ENCODE peak calls at places on chromosomes 12 and 14, in four cellular contexts. S is AG08395, D is NCI-H446, I is activated gamma-delta T cell treated with Interleukin-2 at 50 U/mL for 16 hours. E is an unnamed sample.

GRCh38 chr12:115343008-115343407 is 659.0 kb upstream of the TBX3 start:
- DNase-seq in S (no peak), D (no peak), I (no peak), E (no peak)

GRCh38 chr12:116495260-116495659 is 63.9 kb upstream of the MAP1LC3B2 start:
- DNase-seq in S (peak; percentile 79), D (no peak), I (no peak), E (no peak)

GRCh38 chr12:58757422-58757821 is 162.9 kb downstream of the LRIG3 start:
- DNase-seq in S (peak; percentile 55), D (no peak), I (no peak), E (no peak)

GRCh38 chr14:73239463-73240241 is 2.3 kb downstream of the PAPLN start:
- DNase-seq in S (peak; percentile 37), D (no peak), I (no peak), E (peak; percentile 78)

GRCh38 chr12:58888131-58888783 is 32.0 kb downstream of the LRIG3 start:
- DNase-seq in S (peak; percentile 74), D (peak; percentile 96), I (no peak), E (no peak)

GRCh38 chr12:75790219-75790618 is 241.4 kb downstream of the PHLDA1 start:
- DNase-seq in S (no peak), D (no peak), I (no peak), E (no peak)

GRCh38 chr12:96260644-96261043 is 66.5 kb downstream of the ELK3 start:
- DNase-seq in S (no peak), D (no peak), I (no peak), E (no peak)

GRCh38 chr12:3752096-3752709 is 706 bp downstream of the CRACR2A start:
- DNase-seq in S (peak; percentile 52), D (no peak), I (peak; percentile 64), E (no peak)

GRCh38 chr14:24378327-24378726 is 10.3 kb downstream of the NFATC4 start:
- DNase-seq in S (no peak), D (no peak), I (no peak), E (no peak)

GRCh38 chr12:52497975-52498374 is 4.9 kb upstream of the KRT6A start:
- DNase-seq in S (no peak), D (no peak), I (no peak), E (no peak)

GRCh38 chr12:123388948-123389559 is 5.1 kb downstream of the KMT5A start:
- DNase-seq in S (no peak), D (no peak), I (no peak), E (no peak)

GRCh38 chr12:42728287-42728686 is 138.7 kb upstream of the PRICKLE1 start:
- DNase-seq in S (no peak), D (no peak), I (no peak), E (no peak)

GRCh38 chr12:124480469-124481256 is 86.7 kb downstream of the NCOR2 start:
- DNase-seq in S (peak; percentile 60), D (no peak), I (no peak), E (no peak)

E was measured in sciatic nerve.